ENCODE peak calls at places on chromosomes 1 and 21, in seven cellular contexts. A, P, Y, B, Q, K and D are unnamed samples.

GRCh38 chr1:202067188-202067977 is 55.3 kb upstream of the GPR37L1 start:
- DNase-seq in P (no peak), A (no peak), Y (peak), Q (peak), K (no peak), B (no peak), D (no peak)

GRCh38 chr1:241310451-241310850 is 46.6 kb downstream of the RGS7 start:
- DNase-seq in K (no peak), Y (no peak), P (no peak), B (no peak), A (peak), Q (no peak), D (no peak)

GRCh38 chr1:234962340-234962989 is 166.2 kb downstream of the TOMM20 start:
- DNase-seq in K (no peak), P (no peak), Y (peak), B (no peak), Q (no peak), A (peak), D (peak)

GRCh38 chr21:14913576-14914146 is 151.1 kb downstream of the NRIP1 start:
- DNase-seq in A (peak), P (no peak), Q (no peak), Y (peak), K (no peak), B (no peak), D (no peak)

GRCh38 chr1:219147571-219148019 is 26.1 kb upstream of the LYPLAL1 start:
- DNase-seq in B (no peak), K (no peak), A (no peak), Q (no peak), P (no peak), Y (no peak), D (no peak)

GRCh38 chr21:42855143-42855936 is 24.0 kb downstream of the WDR4 start:
- DNase-seq in B (no peak), A (no peak), Q (no peak), P (no peak), K (no peak), Y (no peak), D (no peak)

GRCh38 chr1:24289937-24290595 is 29.1 kb upstream of the GRHL3 start:
- DNase-seq in P (no peak), K (no peak), Q (no peak), B (no peak), A (peak), Y (no peak), D (peak)

GRCh38 chr1:154998818-154999650 is 3.6 kb upstream of the ZBTB7B start:
- DNase-seq in A (peak), Y (peak), Q (peak), P (peak), B (no peak), K (peak), D (peak)

GRCh38 chr1:8348056-8348776 is 30.3 kb downstream of the SLC45A1 start:
- DNase-seq in A (no peak), Y (peak), K (no peak), B (no peak), Q (no peak), P (no peak), D (no peak)

GRCh38 chr1:36027766-36028165 is 56.1 kb upstream of the TEKT2 start:
- DNase-seq in A (no peak), B (no peak), Q (no peak), P (no peak), Y (no peak), K (no peak), D (no peak)

GRCh38 chr1:2528966-2529750 is 905 bp downstream of the HES5 start:
- DNase-seq in B (no peak), Y (peak), A (no peak), P (peak), Q (peak), K (peak), D (peak)

GRCh38 chr1:192887426-192887825 is 78.6 kb downstream of the RGS2 start:
- DNase-seq in Q (peak), A (no peak), B (no peak), K (no peak), P (peak), Y (no peak), D (no peak)

GRCh38 chr1:93615201-93616150 is 66.2 kb downstream of the BCAR3 start:
- DNase-seq in K (no peak), Q (peak), A (peak), Y (no peak), P (peak), B (no peak), D (peak)

GRCh38 chr1:211318881-211319280 is 7.8 kb upstream of the TRAF5 start:
- DNase-seq in P (no peak), Q (no peak), B (no peak), A (no peak), Y (no peak), K (no peak), D (no peak)

GRCh38 chr1:92960395-92961130 is 699 bp downstream of the DIPK1A start:
- DNase-seq in Y (peak), A (peak), K (no peak), B (peak), P (peak), Q (peak), D (peak)

GRCh38 chr1:23593556-23594148 is 34.4 kb upstream of the ID3 start:
- DNase-seq in Y (peak), P (peak), A (peak), Q (peak), K (no peak), B (no peak), D (no peak)

GRCh38 chr1:218527737-218528136 is 182.6 kb downstream of the TGFB2 start:
- DNase-seq in A (peak), K (no peak), B (no peak), Q (no peak), P (no peak), Y (no peak), D (peak)

GRCh38 chr1:4778056-4778455 is 123.6 kb downstream of the AJAP1 start:
- DNase-seq in B (no peak), P (no peak), A (no peak), Q (peak), Y (no peak), K (peak), D (no peak)

GRCh38 chr1:111145963-111146768 is 6.1 kb downstream of the CEPT1 start:
- DNase-seq in A (no peak), Y (no peak), P (no peak), B (no peak), Q (no peak), K (no peak), D (no peak)

GRCh38 chr1:205849619-205850355 is at the start of gene PM20D1:
- DNase-seq in A (peak), K (peak), Y (peak), P (peak), B (no peak), Q (peak), D (no peak)

GRCh38 chr1:9420835-9421532 is 118.3 kb upstream of the SLC25A33 start:
- DNase-seq in P (no peak), A (no peak), Q (no peak), B (no peak), Y (no peak), K (no peak), D (no peak)

GRCh38 chr1:52601976-52602327 is 219 bp upstream of the GPX7 start:
- DNase-seq in Y (no peak), P (no peak), B (no peak), K (no peak), A (no peak), Q (no peak), D (no peak)

GRCh38 chr1:54171636-54172035 is 18.8 kb upstream of the CDCP2 start:
- DNase-seq in A (no peak), K (no peak), Q (no peak), Y (no peak), P (no peak), B (no peak), D (no peak)
- H3K4ac ChIP-seq in A (no peak), K (no peak), Q (no peak), Y (no peak), P (no peak), B (no peak), D (no peak)

DNA sequence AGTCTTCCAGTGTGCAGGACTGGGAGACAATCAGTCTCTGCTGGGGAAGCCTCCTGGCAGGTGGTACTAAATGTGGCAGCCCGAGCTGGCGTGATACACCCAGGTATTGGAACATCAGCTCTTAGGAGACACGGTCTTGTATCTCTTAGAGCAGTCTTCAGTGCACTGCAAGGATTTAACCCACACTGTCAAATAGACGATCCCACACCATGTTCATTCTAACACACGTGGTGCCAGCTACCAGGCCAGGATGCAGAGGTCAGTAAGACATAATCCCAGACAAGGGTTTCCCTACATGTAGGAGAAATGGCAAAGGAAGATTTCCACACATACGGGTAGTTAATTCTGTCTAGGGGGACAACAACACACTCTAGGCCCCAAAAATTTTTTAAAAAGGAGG is 8.7 kb downstream of the TRIM11 start:
- DNase-seq in P (peak), K (no peak), B (no peak), A (no peak), Q (no peak), Y (no peak), D (no peak)
- H3K4ac ChIP-seq in P (no peak), K (no peak), B (no peak), A (no peak), Q (no peak), Y (no peak), D (no peak)

GRCh38 chr1:99268021-99268420 is 3.7 kb downstream of the PLPPR4 start:
- DNase-seq in B (no peak), P (no peak), A (peak), K (no peak), Y (no peak), Q (no peak), D (no peak)
- H3K4ac ChIP-seq in B (no peak), P (no peak), A (peak), K (no peak), Y (no peak), Q (no peak), D (no peak)

GRCh38 chr1:90919190-90919719 is 102.6 kb downstream of the ZNF644 start:
- DNase-seq in Q (no peak), K (no peak), A (no peak), P (no peak), B (no peak), Y (no peak), D (no peak)
- H3K4ac ChIP-seq in Q (no peak), K (no peak), A (no peak), P (no peak), B (no peak), Y (no peak), D (no peak)

GRCh38 chr1:98197356-98197755 is 276.5 kb upstream of the DPYD start:
- DNase-seq in Q (no peak), B (no peak), Y (no peak), K (no peak), P (no peak), A (peak), D (no peak)
- H3K4ac ChIP-seq in Q (no peak), B (no peak), Y (no peak), K (no peak), P (no peak), A (no peak), D (no peak)

GRCh38 chr1:221776495-221777413 is 34.9 kb upstream of the DUSP10 start:
- DNase-seq in P (no peak), K (no peak), Q (no peak), Y (no peak), A (no peak), B (no peak), D (no peak)
- H3K4ac ChIP-seq in P (no peak), K (no peak), Q (no peak), Y (no peak), A (no peak), B (no peak), D (no peak)

DNA sequence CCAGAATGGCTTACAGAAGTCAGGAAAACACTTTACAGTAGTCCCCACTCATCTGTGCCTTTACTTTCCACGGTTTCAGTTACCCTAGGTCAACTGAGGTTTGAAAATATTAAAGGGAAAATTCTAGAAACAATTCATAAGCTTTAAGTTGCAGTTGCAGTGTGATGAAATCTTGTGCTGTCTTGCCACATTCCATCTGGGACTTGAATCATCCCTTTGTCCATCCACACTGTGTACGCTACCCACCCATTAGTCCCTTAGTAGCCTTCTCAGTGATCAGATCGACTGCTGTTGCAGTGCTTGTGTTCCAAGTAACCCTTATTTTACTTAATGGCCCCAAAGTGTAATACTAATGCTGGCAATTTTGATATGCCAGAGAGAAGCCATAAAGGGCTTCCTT is 30.5 kb downstream of the ZCCHC17 start:
- DNase-seq in B (no peak), A (peak), K (no peak), P (no peak), Y (peak), Q (no peak), D (peak)
- H3K4ac ChIP-seq in B (no peak), A (no peak), K (no peak), P (no peak), Y (no peak), Q (no peak), D (no peak)